ENCODE peak calls at places on chromosome 1, in five cellular contexts. H is left lung, U is foreskin keratinocyte, I is HepG2, S is A673. T is an unnamed sample.

GRCh38 chr1:155173478-155174333 is at the start of gene TRIM46:
- DNase-seq in H (no peak), U (no peak), S (peak), I (no peak), T (no peak)

GRCh38 chr1:246506440-246506784 is 667 bp downstream of the SMYD3 start:
- DNase-seq in H (no peak), I (no peak), S (no peak), U (no peak), T (no peak)

GRCh38 chr1:61449410-61449809 is 275.5 kb downstream of the TM2D1 start:
- DNase-seq in H (no peak), U (no peak), S (no peak), I (no peak), T (no peak)

GRCh38 chr1:209246660-209247059 is 336.9 kb upstream of the CAMK1G start:
- DNase-seq in I (no peak), H (no peak), U (peak), S (no peak), T (no peak)

GRCh38 chr1:56073614-56074356 is 505.6 kb downstream of the PLPP3 start:
- DNase-seq in H (no peak), S (no peak), U (no peak), I (no peak), T (no peak)

GRCh38 chr1:116375884-116376733 is 3.1 kb downstream of the ATP1A1 start:
- DNase-seq in S (peak), I (peak), U (peak), H (peak), T (peak)

GRCh38 chr1:111833334-111833733 is 77.6 kb downstream of the DDX20 start:
- DNase-seq in I (no peak), S (peak), H (no peak), U (peak), T (no peak)

GRCh38 chr1:245054105-245054831 is 100.5 kb upstream of the KIF26B start:
- DNase-seq in I (no peak), H (no peak), S (no peak), U (no peak), T (no peak)

GRCh38 chr1:226064168-226064815 is 1.8 kb downstream of the H3-3A start:
- DNase-seq in I (peak), S (peak), H (no peak), U (no peak), T (peak)

GRCh38 chr1:85495556-85495955 is 30.6 kb upstream of the DDAH1 start:
- DNase-seq in I (no peak), S (peak), H (peak), U (peak), T (peak)

GRCh38 chr1:232110281-232111090 is 483.9 kb downstream of the DISC1 start:
- DNase-seq in H (no peak), I (no peak), S (no peak), U (no peak), T (no peak)

GRCh38 chr1:7550981-7551380 is 220.1 kb upstream of the VAMP3 start:
- DNase-seq in I (no peak), S (no peak), H (peak), U (no peak), T (no peak)

GRCh38 chr1:41936107-41936506 is 17.4 kb upstream of the HIVEP3 start:
- DNase-seq in U (peak), S (peak), H (no peak), I (no peak), T (peak)

GRCh38 chr1:207805841-207806421 is 54.1 kb downstream of the CD46 start:
- DNase-seq in I (no peak), H (peak), S (no peak), U (peak), T (no peak)

DNA sequence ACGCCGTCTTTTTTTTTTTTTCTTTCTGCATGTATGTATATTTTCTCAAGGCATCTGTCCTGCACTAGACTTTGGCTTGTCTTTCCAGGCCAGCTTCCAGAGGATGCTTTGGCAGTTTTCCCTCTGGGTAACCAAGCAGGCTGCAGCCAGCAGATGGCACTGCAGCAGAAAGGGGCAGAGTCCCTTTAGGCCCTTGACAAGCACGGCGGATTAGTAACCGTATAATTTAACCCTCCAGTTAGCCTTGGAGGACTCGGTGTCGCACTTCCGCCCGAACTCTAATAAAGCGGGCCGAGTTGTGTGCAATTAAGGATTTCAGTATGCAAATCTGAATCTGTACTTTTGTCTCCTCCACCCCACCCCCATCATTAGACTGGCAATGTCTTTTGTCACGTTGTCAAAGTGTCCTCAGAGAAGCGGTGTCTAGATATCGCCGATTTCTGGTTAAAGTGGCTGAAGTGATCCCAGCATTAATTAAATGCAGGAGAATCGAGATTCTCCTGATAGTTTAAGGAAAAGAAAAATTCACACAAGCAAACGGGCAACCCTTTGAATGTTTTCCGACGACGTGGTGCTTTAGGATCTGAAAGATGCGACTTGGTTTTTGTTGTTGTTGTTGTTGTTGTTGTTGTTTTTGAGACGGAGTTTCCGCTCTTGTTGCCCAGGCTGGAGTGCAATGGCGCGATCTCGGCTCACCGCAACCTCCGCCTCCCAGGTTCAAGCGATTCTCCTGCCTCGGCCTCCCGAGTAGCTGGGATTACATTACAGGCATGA is 1.1 kb upstream of the TMEM167B start:
- DNase-seq in H (peak), S (peak), U (no peak), I (peak), T (peak)
- TF ChIP-seq CTCF in H (peak), S (peak), U (peak), I (peak), T (no peak)

GRCh38 chr1:119327436-119328155 is 41.0 kb upstream of the HAO2 start:
- DNase-seq in S (peak), H (no peak), U (no peak), I (peak), T (peak)
- TF ChIP-seq CTCF in S (no peak), H (no peak), U (peak), I (peak), T (peak)

GRCh38 chr1:1346501-1346890 is 2.7 kb downstream of the DVL1 start:
- DNase-seq in H (no peak), U (no peak), I (no peak), S (no peak), T (no peak)

GRCh38 chr1:1345860-1346500 is 3.2 kb downstream of the DVL1 start:
- DNase-seq in I (no peak), H (no peak), S (no peak), U (no peak), T (no peak)

GRCh38 chr1:1343811-1344421 is 5.3 kb downstream of the DVL1 start:
- DNase-seq in I (no peak), U (no peak), S (no peak), H (no peak), T (peak)

GRCh38 chr1:1345384-1345783 is 3.8 kb downstream of the DVL1 start:
- DNase-seq in U (no peak), H (no peak), S (no peak), I (no peak), T (no peak)

DNA sequence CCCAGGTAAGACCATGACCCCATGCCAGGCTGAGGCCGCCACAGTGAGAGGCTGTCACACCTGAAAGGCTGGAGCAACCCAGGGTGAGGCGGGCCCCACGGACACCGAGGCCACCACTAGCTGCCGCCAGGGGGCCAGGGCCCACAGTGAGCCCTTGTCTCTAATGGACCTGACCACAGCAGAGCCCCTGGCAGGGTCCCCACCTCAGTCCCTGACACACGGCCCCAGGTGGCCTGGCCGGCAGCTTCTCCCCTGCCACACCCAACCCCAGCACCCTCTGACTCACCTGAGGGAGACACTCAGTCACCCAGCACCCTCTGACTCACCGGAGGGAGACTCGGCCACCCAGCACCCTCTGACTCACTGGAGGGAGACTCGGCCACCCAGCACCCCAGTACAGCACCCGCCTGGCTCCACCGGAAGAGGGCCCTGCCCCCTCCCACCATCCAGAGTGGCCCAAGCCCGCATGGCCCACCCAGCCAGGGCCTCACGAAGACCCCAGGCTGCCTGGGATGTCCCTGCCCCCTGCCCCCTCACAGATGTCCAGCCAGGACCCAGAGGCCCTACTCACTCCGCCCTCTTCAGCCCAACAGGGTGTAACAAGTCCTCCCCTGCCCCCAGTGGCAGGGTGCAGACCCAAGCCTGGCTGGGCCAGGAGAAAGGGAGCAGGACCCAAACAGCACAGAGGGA is 4.4 kb downstream of the DVL1 start:
- DNase-seq in S (no peak), H (peak), U (peak), I (no peak), T (peak)
- TF ChIP-seq CTCF in S (peak), H (peak), U (peak), I (peak), T (peak)

GRCh38 chr1:15425961-15426360 is 12.3 kb upstream of the CTRC start:
- DNase-seq in H (no peak), I (no peak), S (no peak), U (no peak), T (no peak)

GRCh38 chr1:15425521-15425920 is 12.7 kb upstream of the CTRC start:
- DNase-seq in U (no peak), H (no peak), S (no peak), I (no peak), T (no peak)

GRCh38 chr1:15427280-15427666 is 11.0 kb upstream of the CTRC start:
- DNase-seq in H (no peak), U (no peak), S (no peak), I (no peak), T (no peak)

GRCh38 chr1:15424981-15425380 is 13.3 kb upstream of the CTRC start:
- DNase-seq in I (no peak), H (no peak), U (no peak), S (no peak), T (no peak)

GRCh38 chr1:15426492-15427279 is 11.6 kb upstream of the CTRC start:
- DNase-seq in I (no peak), H (no peak), U (no peak), S (no peak), T (no peak)
- TF ChIP-seq CTCF in I (no peak), H (no peak), U (no peak), S (no peak), T (no peak)

DNA sequence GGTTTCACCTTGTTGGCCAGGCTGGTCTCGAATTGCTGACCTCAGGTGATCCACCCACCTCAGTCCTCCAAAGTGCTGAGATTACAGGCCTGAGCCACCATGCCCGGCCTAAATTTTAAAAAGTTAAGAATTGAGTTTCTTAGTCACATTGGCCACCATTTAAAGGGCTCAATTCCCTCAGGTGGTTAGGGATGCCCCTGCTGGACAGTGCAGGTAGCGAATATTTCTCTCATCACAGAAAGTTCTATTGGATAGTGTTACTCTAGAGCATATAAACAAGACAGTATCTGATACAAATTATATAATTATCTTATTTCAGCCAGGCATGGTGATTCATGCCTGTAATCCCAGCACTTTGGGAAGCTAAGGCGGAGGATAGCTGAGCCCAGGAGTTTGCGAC is 320.2 kb downstream of the ZP4 start:
- DNase-seq in S (no peak), H (no peak), I (no peak), U (no peak), T (no peak)
- TF ChIP-seq CTCF in S (no peak), H (no peak), I (no peak), U (no peak), T (no peak)

GRCh38 chr1:30760596-30761311 is 3.2 kb upstream of the LAPTM5 start:
- DNase-seq in H (no peak), I (no peak), U (no peak), S (no peak), T (no peak)
- TF ChIP-seq CTCF in H (no peak), I (no peak), U (no peak), S (no peak), T (no peak)

DNA sequence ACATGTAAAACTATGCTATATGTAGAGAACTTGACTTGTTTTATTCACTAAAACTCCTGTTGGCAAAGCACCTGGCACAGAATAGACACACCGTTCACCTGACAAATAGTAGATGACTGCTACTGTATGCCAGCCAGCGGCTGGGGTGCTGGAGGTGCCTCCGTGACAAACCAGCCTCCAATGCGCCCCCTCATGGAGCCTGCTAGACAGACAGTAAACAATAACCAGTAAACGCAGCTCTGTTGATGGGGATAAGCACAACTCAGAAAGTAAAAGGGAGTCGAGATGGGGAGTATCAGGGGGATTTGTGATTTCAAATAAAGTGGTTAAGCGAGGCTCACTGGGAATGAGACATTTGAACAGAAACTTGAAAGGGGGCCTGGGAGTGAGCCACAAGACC is 107.2 kb downstream of the PRDM2 start:
- DNase-seq in S (peak), U (no peak), I (peak), H (no peak), T (peak)
- TF ChIP-seq CTCF in S (peak), U (peak), I (peak), H (no peak), T (no peak)

GRCh38 chr1:25028910-25029599 is 99.0 kb upstream of the RUNX3 start:
- DNase-seq in I (no peak), S (no peak), H (no peak), U (no peak), T (no peak)

GRCh38 chr1:25026757-25027450 is 96.8 kb upstream of the RUNX3 start:
- DNase-seq in S (no peak), I (no peak), U (no peak), H (no peak), T (no peak)

GRCh38 chr1:25026304-25026703 is 96.2 kb upstream of the RUNX3 start:
- DNase-seq in H (no peak), I (no peak), S (no peak), U (no peak), T (no peak)

GRCh38 chr1:25028587-25028909 is 98.5 kb upstream of the RUNX3 start:
- DNase-seq in S (no peak), I (no peak), H (no peak), U (no peak), T (no peak)

DNA sequence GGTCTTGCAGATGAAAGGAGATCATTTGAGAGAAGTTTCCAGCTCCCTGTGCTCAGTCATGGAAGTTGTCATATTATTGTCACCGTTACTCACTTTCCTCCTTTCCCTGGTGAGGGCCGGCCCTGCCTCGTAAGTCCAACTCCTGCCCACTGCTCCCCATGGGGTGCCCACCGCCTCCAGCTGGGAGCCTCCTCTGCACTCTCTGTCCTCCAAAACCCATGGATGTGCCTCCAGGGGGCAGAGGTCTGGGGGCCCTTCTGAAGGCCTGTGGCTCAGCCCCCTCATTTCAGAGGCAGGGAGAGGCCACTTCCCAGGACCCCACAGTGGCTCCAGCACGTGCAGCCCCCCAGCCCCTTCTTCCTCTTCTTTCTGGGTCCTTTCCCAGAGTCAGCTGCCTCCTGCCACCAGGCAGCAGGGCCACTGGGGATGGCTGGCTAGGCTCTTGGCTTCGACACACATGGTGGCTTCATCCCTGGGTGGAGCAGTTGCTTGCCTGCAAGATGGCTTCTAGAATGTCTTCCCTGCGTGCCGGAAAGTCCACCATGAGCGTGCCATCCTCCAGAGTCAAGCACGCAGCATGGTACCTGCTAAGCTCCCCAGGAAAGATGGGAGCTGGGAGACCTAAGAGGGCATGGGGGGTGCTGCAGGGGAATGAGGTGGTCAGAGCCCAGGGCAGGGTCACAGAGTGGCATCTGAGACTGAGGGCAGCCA is 98.0 kb upstream of the RUNX3 start:
- DNase-seq in U (no peak), I (no peak), S (no peak), H (no peak), T (no peak)
- TF ChIP-seq CTCF in U (no peak), I (no peak), S (no peak), H (no peak), T (no peak)

DNA sequence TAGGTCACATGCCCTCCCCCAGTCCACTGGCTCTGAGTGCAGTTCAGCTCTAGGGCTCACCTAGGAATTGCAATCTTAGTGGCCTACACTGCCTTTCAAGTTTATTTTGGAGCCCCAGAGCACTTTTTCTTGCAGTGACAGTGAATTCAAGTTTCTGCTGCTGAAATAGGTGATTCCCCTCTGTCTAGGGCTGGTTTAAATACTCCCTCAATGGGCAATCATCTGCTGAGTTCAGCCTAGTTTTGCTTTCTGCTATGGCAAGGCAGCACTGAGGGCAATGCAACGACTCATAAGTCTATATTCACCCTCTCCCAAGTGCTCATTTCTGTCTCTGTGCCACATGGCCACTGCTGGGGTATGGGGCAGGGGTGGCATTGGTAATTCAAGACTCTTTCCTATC is 472.6 kb upstream of the RGS18 start:
- DNase-seq in S (no peak), I (no peak), H (no peak), U (no peak), T (no peak)
- TF ChIP-seq CTCF in S (no peak), I (no peak), H (no peak), U (no peak), T (no peak)